ENCODE peak calls at places on chromosomes 16 and 17, in ten cellular contexts. One of them, this sample, is unnamed.

GRCh38 chr17:50372708-50373556 is at the start of the genes EME1 and MRPL27:
- DNase-seq in stimulated activated CD8-positive, alpha-beta memory T cell treated with anti-CD3 and anti-CD28 coated beads, Interleukin-2, amount 100 ng/mL, for 1 hour: peak; percentile 69
- DNase-seq in neural crest cell: peak; percentile 64
- DNase-seq in T-helper 9 cell: peak; percentile 77
- DNase-seq in M059J: peak; percentile 88
- DNase-seq in activated T-cell treated with anti-CD3 and anti-CD28 coated beads, Interleukin-2, amount 50 U/mL, for 72 hours: peak; percentile 85
- DNase-seq in left ventricle myocardium inferior: peak; percentile 85
- DNase-seq in neural progenitor cell: peak; percentile 87
- DNase-seq in astrocyte of the spinal cord: peak; percentile 88
- DNase-seq in AG20443: peak; percentile 94
- DNase-seq in this sample: peak; percentile 85

GRCh38 chr16:4057439-4057877 is 58.8 kb downstream of the ADCY9 start:
- DNase-seq in stimulated activated CD8-positive, alpha-beta memory T cell treated with anti-CD3 and anti-CD28 coated beads, Interleukin-2, amount 100 ng/mL, for 1 hour: no peak
- DNase-seq in neural crest cell: no peak
- DNase-seq in T-helper 9 cell: no peak
- DNase-seq in M059J: no peak
- DNase-seq in activated T-cell treated with anti-CD3 and anti-CD28 coated beads, Interleukin-2, amount 50 U/mL, for 72 hours: no peak
- DNase-seq in left ventricle myocardium inferior: no peak
- DNase-seq in neural progenitor cell: no peak
- DNase-seq in astrocyte of the spinal cord: no peak
- DNase-seq in AG20443: no peak
- DNase-seq in this sample: no peak

GRCh38 chr17:7191571-7192270 is 12.6 kb upstream of the ASGR1 start:
- DNase-seq in stimulated activated CD8-positive, alpha-beta memory T cell treated with anti-CD3 and anti-CD28 coated beads, Interleukin-2, amount 100 ng/mL, for 1 hour: no peak
- DNase-seq in neural crest cell: peak; percentile 48
- DNase-seq in T-helper 9 cell: no peak
- DNase-seq in M059J: peak; percentile 38
- DNase-seq in activated T-cell treated with anti-CD3 and anti-CD28 coated beads, Interleukin-2, amount 50 U/mL, for 72 hours: no peak
- DNase-seq in left ventricle myocardium inferior: no peak
- DNase-seq in neural progenitor cell: peak; percentile 86
- DNase-seq in astrocyte of the spinal cord: no peak
- DNase-seq in AG20443: peak; percentile 76
- DNase-seq in this sample: peak; percentile 65

GRCh38 chr17:28726396-28726911 is 421 bp upstream of the TLCD1 start:
- DNase-seq in stimulated activated CD8-positive, alpha-beta memory T cell treated with anti-CD3 and anti-CD28 coated beads, Interleukin-2, amount 100 ng/mL, for 1 hour: peak; percentile 18
- DNase-seq in neural crest cell: peak; percentile 60
- DNase-seq in T-helper 9 cell: peak; percentile 59
- DNase-seq in M059J: peak; percentile 61
- DNase-seq in activated T-cell treated with anti-CD3 and anti-CD28 coated beads, Interleukin-2, amount 50 U/mL, for 72 hours: peak; percentile 83
- DNase-seq in left ventricle myocardium inferior: no peak
- DNase-seq in neural progenitor cell: peak; percentile 90
- DNase-seq in astrocyte of the spinal cord: peak; percentile 71
- DNase-seq in AG20443: no peak
- DNase-seq in this sample: peak; percentile 75

GRCh38 chr16:81493755-81494433 is 49.3 kb downstream of the CMIP start:
- DNase-seq in stimulated activated CD8-positive, alpha-beta memory T cell treated with anti-CD3 and anti-CD28 coated beads, Interleukin-2, amount 100 ng/mL, for 1 hour: no peak
- DNase-seq in neural crest cell: no peak
- DNase-seq in T-helper 9 cell: no peak
- DNase-seq in M059J: peak; percentile 93
- DNase-seq in activated T-cell treated with anti-CD3 and anti-CD28 coated beads, Interleukin-2, amount 50 U/mL, for 72 hours: peak; percentile 52
- DNase-seq in left ventricle myocardium inferior: no peak
- DNase-seq in neural progenitor cell: no peak
- DNase-seq in astrocyte of the spinal cord: peak; percentile 80
- DNase-seq in AG20443: peak; percentile 86
- DNase-seq in this sample: no peak

GRCh38 chr16:82150569-82150968 is 19.5 kb downstream of the MPHOSPH6 start:
- DNase-seq in stimulated activated CD8-positive, alpha-beta memory T cell treated with anti-CD3 and anti-CD28 coated beads, Interleukin-2, amount 100 ng/mL, for 1 hour: no peak
- DNase-seq in neural crest cell: no peak
- DNase-seq in T-helper 9 cell: no peak
- DNase-seq in M059J: no peak
- DNase-seq in activated T-cell treated with anti-CD3 and anti-CD28 coated beads, Interleukin-2, amount 50 U/mL, for 72 hours: no peak
- DNase-seq in left ventricle myocardium inferior: no peak
- DNase-seq in neural progenitor cell: no peak
- DNase-seq in astrocyte of the spinal cord: no peak
- DNase-seq in AG20443: no peak
- DNase-seq in this sample: no peak

GRCh38 chr17:83174859-83175550 is 95.6 kb downstream of the METRNL start:
- DNase-seq in stimulated activated CD8-positive, alpha-beta memory T cell treated with anti-CD3 and anti-CD28 coated beads, Interleukin-2, amount 100 ng/mL, for 1 hour: no peak
- DNase-seq in neural crest cell: no peak
- DNase-seq in T-helper 9 cell: no peak
- DNase-seq in M059J: no peak
- DNase-seq in activated T-cell treated with anti-CD3 and anti-CD28 coated beads, Interleukin-2, amount 50 U/mL, for 72 hours: no peak
- DNase-seq in left ventricle myocardium inferior: no peak
- DNase-seq in neural progenitor cell: no peak
- DNase-seq in astrocyte of the spinal cord: no peak
- DNase-seq in AG20443: no peak
- DNase-seq in this sample: no peak

GRCh38 chr17:40895106-40895730 is 10.2 kb upstream of the KRT20 start:
- DNase-seq in stimulated activated CD8-positive, alpha-beta memory T cell treated with anti-CD3 and anti-CD28 coated beads, Interleukin-2, amount 100 ng/mL, for 1 hour: no peak
- DNase-seq in neural crest cell: no peak
- DNase-seq in T-helper 9 cell: no peak
- DNase-seq in M059J: no peak
- DNase-seq in activated T-cell treated with anti-CD3 and anti-CD28 coated beads, Interleukin-2, amount 50 U/mL, for 72 hours: no peak
- DNase-seq in left ventricle myocardium inferior: no peak
- DNase-seq in neural progenitor cell: no peak
- DNase-seq in astrocyte of the spinal cord: no peak
- DNase-seq in AG20443: no peak
- DNase-seq in this sample: no peak

GRCh38 chr17:20105539-20106291 is 96.6 kb downstream of the SPECC1 start:
- DNase-seq in stimulated activated CD8-positive, alpha-beta memory T cell treated with anti-CD3 and anti-CD28 coated beads, Interleukin-2, amount 100 ng/mL, for 1 hour: no peak
- DNase-seq in neural crest cell: no peak
- DNase-seq in T-helper 9 cell: no peak
- DNase-seq in M059J: no peak
- DNase-seq in activated T-cell treated with anti-CD3 and anti-CD28 coated beads, Interleukin-2, amount 50 U/mL, for 72 hours: no peak
- DNase-seq in left ventricle myocardium inferior: no peak
- DNase-seq in neural progenitor cell: no peak
- DNase-seq in astrocyte of the spinal cord: no peak
- DNase-seq in AG20443: no peak
- DNase-seq in this sample: no peak

GRCh38 chr16:67302882-67303434 is 23.6 kb downstream of the KCTD19 start:
- DNase-seq in stimulated activated CD8-positive, alpha-beta memory T cell treated with anti-CD3 and anti-CD28 coated beads, Interleukin-2, amount 100 ng/mL, for 1 hour: no peak
- DNase-seq in neural crest cell: no peak
- DNase-seq in T-helper 9 cell: no peak
- DNase-seq in M059J: no peak
- DNase-seq in activated T-cell treated with anti-CD3 and anti-CD28 coated beads, Interleukin-2, amount 50 U/mL, for 72 hours: no peak
- DNase-seq in left ventricle myocardium inferior: no peak
- DNase-seq in neural progenitor cell: no peak
- DNase-seq in astrocyte of the spinal cord: no peak
- DNase-seq in AG20443: no peak
- DNase-seq in this sample: no peak

This sample was measured in HuH-7.